ENCODE peak calls at places on chromosomes 4 and X, in seven cellular contexts. N, S, F, D, Q, J and R are unnamed samples.

GRCh38 chr4:74631338-74631737 is 163.0 kb downstream of the BTC start:
- DNase-seq in N (peak), S (no peak), F (no peak), D (no peak), Q (no peak), J (no peak), R (no peak)

GRCh38 chr4:84938316-84938715 is 28.2 kb downstream of the WDFY3 start:
- DNase-seq in N (peak), S (no peak), F (no peak), D (no peak), Q (peak), J (peak), R (peak)

GRCh38 chr4:3073158-3074077 is 920 bp downstream of the HTT-AS start:
- DNase-seq in N (peak), S (peak), F (no peak), D (no peak), Q (peak), J (no peak), R (no peak)

GRCh38 chr4:88286897-88287296 is 2.5 kb upstream of the PPM1K start:
- DNase-seq in N (peak), S (no peak), F (no peak), D (no peak), Q (no peak), J (peak), R (no peak)

GRCh38 chr4:110475881-110476818 is at the start of gene ENPEP:
- DNase-seq in N (no peak), S (peak), F (no peak), D (no peak), Q (no peak), J (peak), R (no peak)

GRCh38 chr4:88731359-88731758 is 33.7 kb upstream of the NAP1L5 start:
- DNase-seq in N (no peak), S (no peak), F (no peak), D (no peak), Q (no peak), J (peak), R (no peak)

GRCh38 chr4:98794565-98795205 is 134.2 kb downstream of the EIF4E start:
- DNase-seq in N (peak), S (no peak), F (no peak), D (no peak), Q (no peak), J (peak), R (peak)

GRCh38 chrX:110125435-110125834 is 122.5 kb downstream of the TMEM164 start:
- DNase-seq in N (peak), S (no peak), F (no peak), D (peak), Q (no peak), J (no peak), R (no peak)

GRCh38 chrX:129984196-129984962 is 1.9 kb downstream of the BCORL1 start:
- DNase-seq in N (no peak), S (peak), F (peak), D (peak), Q (peak), J (peak), R (no peak)

GRCh38 chrX:151596282-151596681 is 32.8 kb downstream of the PASD1 start:
- DNase-seq in N (no peak), S (no peak), F (no peak), D (no peak), Q (no peak), J (no peak), R (no peak)

GRCh38 chrX:13212191-13212651 is 107.6 kb downstream of the ATXN3L start:
- DNase-seq in N (peak), S (no peak), F (no peak), D (no peak), Q (no peak), J (peak), R (no peak)

GRCh38 chr4:165016971-165017370 is 14.8 kb upstream of the TRIM60 start:
- DNase-seq in N (peak), S (no peak), F (no peak), D (no peak), Q (no peak), J (no peak), R (no peak)

GRCh38 chrX:145817666-145818521 is at the start of gene SLITRK2:
- DNase-seq in N (no peak), S (peak), F (no peak), D (no peak), Q (no peak), J (no peak), R (no peak)

GRCh38 chrX:20653070-20653469 is 386.4 kb upstream of the RPS6KA3 start:
- DNase-seq in N (no peak), S (no peak), F (no peak), D (no peak), Q (no peak), J (peak), R (peak)

GRCh38 chr4:24922988-24923387 is 10.1 kb upstream of the CCDC149 start:
- DNase-seq in N (no peak), S (no peak), F (no peak), D (no peak), Q (no peak), J (no peak), R (no peak)

GRCh38 chr4:6020633-6021032 is 2.4 kb upstream of the C4orf50 start:
- DNase-seq in N (no peak), S (no peak), F (no peak), D (no peak), Q (no peak), J (no peak), R (no peak)

GRCh38 chr4:179626687-179627086 is 2184.4 kb upstream of the AGA start:
- DNase-seq in N (no peak), S (no peak), F (no peak), D (no peak), Q (no peak), J (no peak), R (no peak)

GRCh38 chrX:153773218-153773611 is 7.6 kb upstream of the SRPK3 start:
- DNase-seq in N (no peak), S (peak), F (no peak), D (no peak), Q (no peak), J (no peak), R (no peak)

GRCh38 chr4:165970703-165971420 is 97.8 kb downstream of the TLL1 start:
- DNase-seq in N (no peak), S (no peak), F (no peak), D (no peak), Q (no peak), J (no peak), R (no peak)

GRCh38 chr4:39636786-39637185 is 1.9 kb downstream of the SMIM14 start:
- DNase-seq in N (peak), S (no peak), F (no peak), D (no peak), Q (no peak), J (no peak), R (peak)

GRCh38 chr4:40856836-40857362 is 107.1 kb downstream of the NSUN7 start:
- DNase-seq in N (peak), S (peak), F (peak), D (no peak), Q (peak), J (no peak), R (peak)

GRCh38 chr4:186486172-186486571 is 69.2 kb downstream of the MTNR1A start:
- DNase-seq in N (no peak), S (no peak), F (no peak), D (no peak), Q (no peak), J (peak), R (peak)

GRCh38 chr4:14783011-14783877 is 219.0 kb upstream of the CPEB2 start:
- DNase-seq in N (no peak), S (no peak), F (no peak), D (no peak), Q (no peak), J (no peak), R (peak)

GRCh38 chr4:118834070-118834469 is 1.9 kb downstream of the SEC24D start:
- DNase-seq in N (peak), S (no peak), F (no peak), D (no peak), Q (no peak), J (no peak), R (peak)

GRCh38 chr4:123832173-123833026 is 435.8 kb downstream of the SPRY1 start:
- DNase-seq in N (peak), S (no peak), F (peak), D (no peak), Q (peak), J (peak), R (peak)

GRCh38 chr4:8762951-8763735 is 108.5 kb downstream of the HMX1 start:
- DNase-seq in N (no peak), S (peak), F (peak), D (no peak), Q (no peak), J (no peak), R (no peak)

GRCh38 chr4:188168621-188169020 is 29.4 kb downstream of the TRIML1 start:
- DNase-seq in N (no peak), S (no peak), F (no peak), D (no peak), Q (no peak), J (no peak), R (no peak)

GRCh38 chr4:2094545-2094944 is 35.4 kb downstream of the NAT8L start:
- DNase-seq in N (no peak), S (no peak), F (no peak), D (no peak), Q (no peak), J (no peak), R (no peak)

GRCh38 chr4:73648478-73648877 is 28.2 kb upstream of the RASSF6 start:
- DNase-seq in N (no peak), S (no peak), F (no peak), D (no peak), Q (no peak), J (no peak), R (no peak)

GRCh38 chr4:140776551-140776950 is 20.4 kb upstream of the TBC1D9 start:
- DNase-seq in N (no peak), S (no peak), F (no peak), D (no peak), Q (no peak), J (no peak), R (no peak)

GRCh38 chr4:148026022-148026421 is 294.1 kb downstream of the ARHGAP10 start:
- DNase-seq in N (peak), S (no peak), F (no peak), D (no peak), Q (no peak), J (peak), R (peak)

GRCh38 chr4:100356172-100356571 is 161.7 kb downstream of the EMCN start:
- DNase-seq in N (no peak), S (no peak), F (no peak), D (no peak), Q (no peak), J (no peak), R (no peak)

GRCh38 chrX:42696551-42697129 is 81.3 kb downstream of the PPP1R2C start:
- DNase-seq in N (no peak), S (no peak), F (no peak), D (no peak), Q (no peak), J (no peak), R (no peak)

GRCh38 chrX:21944136-21944615 is 3.7 kb downstream of the SMS start:
- DNase-seq in N (no peak), S (no peak), F (no peak), D (no peak), Q (no peak), J (no peak), R (no peak)

GRCh38 chrX:21949689-21950088 is 9.2 kb downstream of the SMS start:
- DNase-seq in N (no peak), S (no peak), F (no peak), D (no peak), Q (no peak), J (no peak), R (no peak)

GRCh38 chrX:21948897-21949578 is 8.5 kb downstream of the SMS start:
- DNase-seq in N (no peak), S (no peak), F (no peak), D (no peak), Q (no peak), J (no peak), R (no peak)

GRCh38 chrX:21946925-21947641 is 6.6 kb downstream of the SMS start:
- DNase-seq in N (peak), S (no peak), F (no peak), D (no peak), Q (no peak), J (peak), R (peak)

GRCh38 chrX:21947671-21948070 is 7.2 kb downstream of the SMS start:
- DNase-seq in N (no peak), S (no peak), F (no peak), D (no peak), Q (no peak), J (no peak), R (no peak)
- H3K4me3 ChIP-seq in N (peak), S (no peak), F (no peak), D (no peak), Q (no peak), J (no peak), R (no peak)

DNA sequence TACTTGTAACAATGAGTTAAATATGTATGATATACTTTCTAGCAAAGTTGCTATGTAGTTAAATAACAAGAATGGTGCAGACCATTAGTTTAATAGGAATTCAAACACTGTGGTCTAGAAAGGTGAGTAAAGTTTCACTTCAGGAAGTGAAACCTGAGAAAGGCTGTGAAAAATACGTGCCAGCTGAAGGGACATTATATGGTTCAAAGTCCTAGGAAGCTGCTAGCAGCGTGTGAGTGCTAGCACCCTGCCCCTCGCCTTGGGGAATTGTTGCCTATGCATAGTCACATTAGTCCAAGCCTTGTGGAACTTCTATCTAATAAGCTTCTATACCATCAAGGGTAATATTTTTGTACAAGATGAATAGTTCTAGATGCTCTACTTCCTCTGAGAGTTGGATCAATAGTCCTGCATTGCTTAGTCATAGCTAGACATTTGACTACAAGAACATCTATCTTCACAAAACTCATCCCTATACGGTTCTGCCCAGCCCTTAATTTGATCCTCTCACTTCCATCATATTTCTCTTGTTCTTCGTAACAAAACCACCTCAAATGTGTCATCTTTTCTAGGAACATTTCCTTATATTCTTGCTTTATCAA is 45.8 kb upstream of the ARSJ start:
- DNase-seq in N (no peak), S (no peak), F (no peak), D (peak), Q (no peak), J (no peak), R (no peak)
- H3K4me3 ChIP-seq in N (no peak), S (no peak), F (no peak), D (no peak), Q (no peak), J (no peak), R (no peak)

DNA sequence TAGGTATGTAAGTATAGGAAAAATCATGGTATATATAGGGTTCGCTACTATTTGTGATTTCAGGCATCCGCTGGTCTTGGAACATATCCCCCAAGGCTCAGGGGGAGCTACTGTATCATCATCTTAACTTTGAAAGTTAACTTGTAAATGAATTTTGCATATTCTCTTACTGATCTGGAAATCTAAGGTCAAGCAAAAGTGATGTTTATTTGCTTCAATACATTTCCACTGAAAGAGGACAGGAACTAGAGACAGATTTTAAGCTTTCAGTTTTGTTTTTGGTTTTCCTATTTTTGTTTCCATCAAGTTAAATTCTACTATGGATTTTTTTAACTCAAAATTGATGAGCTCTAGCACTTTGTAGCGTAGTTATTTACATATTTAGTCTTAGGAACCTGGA is 56.2 kb downstream of the NAF1 start:
- DNase-seq in N (no peak), S (no peak), F (no peak), D (no peak), Q (no peak), J (no peak), R (no peak)
- H3K4me3 ChIP-seq in N (no peak), S (no peak), F (no peak), D (no peak), Q (no peak), J (no peak), R (no peak)

GRCh38 chr4:76987685-76988084 is 38.1 kb downstream of the SEPTIN11 start:
- DNase-seq in N (no peak), S (no peak), F (no peak), D (no peak), Q (no peak), J (no peak), R (no peak)
- H3K4me3 ChIP-seq in N (peak), S (no peak), F (no peak), D (no peak), Q (no peak), J (peak), R (peak)

GRCh38 chr4:48175806-48176205 is 41.8 kb upstream of the TXK start:
- DNase-seq in N (peak), S (no peak), F (no peak), D (no peak), Q (no peak), J (no peak), R (no peak)

GRCh38 chr4:48169636-48170035 is 35.6 kb upstream of the TXK start:
- DNase-seq in N (no peak), S (no peak), F (no peak), D (no peak), Q (no peak), J (no peak), R (no peak)

GRCh38 chr4:48175328-48175727 is 41.3 kb upstream of the TXK start:
- DNase-seq in N (no peak), S (no peak), F (no peak), D (no peak), Q (no peak), J (no peak), R (no peak)

GRCh38 chr4:48178931-48179330 is 44.9 kb upstream of the TXK start:
- DNase-seq in N (no peak), S (no peak), F (no peak), D (no peak), Q (no peak), J (no peak), R (no peak)

GRCh38 chr4:48173055-48173991 is 39.3 kb upstream of the TXK start:
- DNase-seq in N (peak), S (no peak), F (peak), D (no peak), Q (no peak), J (peak), R (peak)
- H3K4me3 ChIP-seq in N (peak), S (no peak), F (no peak), D (no peak), Q (no peak), J (no peak), R (no peak)

GRCh38 chr4:121765368-121765705 is 373 bp upstream of the SMIM43 start:
- DNase-seq in N (no peak), S (no peak), F (no peak), D (no peak), Q (no peak), J (no peak), R (no peak)
- H3K4me3 ChIP-seq in N (peak), S (no peak), F (peak), D (no peak), Q (peak), J (peak), R (peak)

GRCh38 chrX:4909245-4909830 is 1195.9 kb upstream of the PRKX start:
- DNase-seq in N (no peak), S (no peak), F (no peak), D (no peak), Q (no peak), J (no peak), R (no peak)
- H3K4me3 ChIP-seq in N (no peak), S (no peak), F (no peak), D (no peak), Q (no peak), J (no peak), R (no peak)

GRCh38 chrX:50471390-50471789 is 765 bp upstream of the DGKK start:
- DNase-seq in N (no peak), S (no peak), F (no peak), D (no peak), Q (no peak), J (no peak), R (no peak)

GRCh38 chrX:50470103-50471031 is at the start of gene DGKK:
- DNase-seq in N (no peak), S (peak), F (no peak), D (no peak), Q (no peak), J (no peak), R (no peak)

GRCh38 chrX:50469206-50469605 is 1.4 kb downstream of the DGKK start:
- DNase-seq in N (no peak), S (peak), F (no peak), D (no peak), Q (no peak), J (no peak), R (no peak)
- H3K4me3 ChIP-seq in N (no peak), S (no peak), F (no peak), D (no peak), Q (no peak), J (no peak), R (no peak)